ENCODE peak calls at places on chromosome 3, in six cellular contexts. X is CD8-positive, alpha-beta memory T cell; R is WERI-Rb-1; P is CD8-positive, alpha-beta T cell; S is trophoblast cell; U is uterus. Z is an unnamed sample.

GRCh38 chr3:101995371-101996046 is 146.2 kb downstream of the NFKBIZ start:
- DNase-seq in X (no peak), R (no peak), P (no peak), S (peak; percentile 51), U (no peak), Z (no peak)

GRCh38 chr3:81713018-81713417 is 48.4 kb downstream of the GBE1 start:
- DNase-seq in X (no peak), R (no peak), P (no peak), S (no peak), U (no peak), Z (no peak)

GRCh38 chr3:121660356-121661171 is at the start of gene HCLS1:
- DNase-seq in X (peak; percentile 84), R (no peak), P (peak; percentile 71), S (peak; percentile 82), U (no peak), Z (no peak)

GRCh38 chr3:31312400-31312799 is 220.3 kb upstream of the STT3B start:
- DNase-seq in X (no peak), R (no peak), P (no peak), S (peak; percentile 37), U (no peak), Z (no peak)

GRCh38 chr3:82815417-82816058 is 1054.1 kb upstream of the GBE1 start:
- DNase-seq in X (no peak), R (no peak), P (no peak), S (no peak), U (no peak), Z (no peak)

GRCh38 chr3:134094491-134094890 is 64.8 kb upstream of the SLCO2A1 start:
- DNase-seq in X (no peak), R (no peak), P (no peak), S (peak; percentile 97), U (no peak), Z (no peak)

GRCh38 chr3:160003520-160004128 is 15.0 kb downstream of the IL12A start:
- DNase-seq in X (no peak), R (peak; percentile 75), P (peak; percentile 28), S (peak; percentile 68), U (no peak), Z (peak; percentile 78)

GRCh38 chr3:49339593-49339946 is 283 bp downstream of the USP4 start:
- DNase-seq in X (no peak), R (peak; percentile 60), P (peak; percentile 27), S (peak; percentile 48), U (peak; percentile 34), Z (peak; percentile 24)

GRCh38 chr3:159273608-159274007 is 471.8 kb downstream of the MFSD1 start:
- DNase-seq in X (no peak), R (no peak), P (no peak), S (peak; percentile 69), U (no peak), Z (peak; percentile 36)

GRCh38 chr3:104411760-104412159 is 954.9 kb upstream of the ALCAM start:
- DNase-seq in X (no peak), R (no peak), P (no peak), S (no peak), U (no peak), Z (no peak)

GRCh38 chr3:10205461-10206165 is 40.9 kb downstream of the IRAK2 start:
- DNase-seq in X (no peak), R (no peak), P (no peak), S (peak; percentile 90), U (peak; percentile 38), Z (peak; percentile 93)

GRCh38 chr3:38755130-38755529 is 60.9 kb downstream of the SCN10A start:
- DNase-seq in X (no peak), R (no peak), P (no peak), S (no peak), U (no peak), Z (no peak)

GRCh38 chr3:188574885-188575284 is 420.9 kb downstream of the LPP start:
- DNase-seq in X (no peak), R (no peak), P (no peak), S (no peak), U (no peak), Z (no peak)
- H3K4me3 ChIP-seq in X (no peak overlapping the region), R (no peak overlapping the region), P (no peak overlapping the region), S (no peak overlapping the region), U (no peak overlapping the region), Z (no peak overlapping the region)

DNA sequence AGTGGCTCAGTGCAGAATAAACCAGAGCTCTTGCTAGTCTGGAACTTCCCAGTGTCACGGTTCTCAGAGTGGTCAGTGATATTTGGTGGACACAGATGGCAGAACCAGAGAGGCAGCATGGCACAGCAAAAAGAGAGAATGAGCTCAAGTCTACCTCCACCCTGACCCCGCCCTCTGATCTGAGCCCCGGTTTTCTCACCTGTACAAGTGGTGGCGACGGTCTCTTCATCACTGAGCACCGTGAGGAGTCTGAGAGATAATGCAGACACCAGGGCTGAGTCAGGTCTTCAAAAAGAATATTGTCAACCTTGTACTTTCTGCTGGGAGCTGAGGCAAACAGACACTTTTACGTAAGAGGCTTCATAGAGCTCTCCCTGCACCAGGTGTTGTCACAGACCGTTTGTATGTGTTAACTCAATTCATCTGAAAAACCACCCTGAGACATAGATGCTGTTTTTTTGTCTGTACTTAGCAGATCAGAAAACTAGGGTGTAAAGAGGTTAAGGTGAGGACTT is 13.2 kb downstream of the FGD5 start:
- DNase-seq in X (no peak), R (no peak), P (no peak), S (no peak), U (no peak), Z (no peak)
- H3K27me3 ChIP-seq in X (no peaks in the 10 kb centered on the region), R (peaks cover 71% of the 10 kb centered on the region), P (no peaks in the 10 kb centered on the region), S (no peaks in the 10 kb centered on the region), U (no peaks in the 10 kb centered on the region), Z (peaks cover 2% of the 10 kb centered on the region)

DNA sequence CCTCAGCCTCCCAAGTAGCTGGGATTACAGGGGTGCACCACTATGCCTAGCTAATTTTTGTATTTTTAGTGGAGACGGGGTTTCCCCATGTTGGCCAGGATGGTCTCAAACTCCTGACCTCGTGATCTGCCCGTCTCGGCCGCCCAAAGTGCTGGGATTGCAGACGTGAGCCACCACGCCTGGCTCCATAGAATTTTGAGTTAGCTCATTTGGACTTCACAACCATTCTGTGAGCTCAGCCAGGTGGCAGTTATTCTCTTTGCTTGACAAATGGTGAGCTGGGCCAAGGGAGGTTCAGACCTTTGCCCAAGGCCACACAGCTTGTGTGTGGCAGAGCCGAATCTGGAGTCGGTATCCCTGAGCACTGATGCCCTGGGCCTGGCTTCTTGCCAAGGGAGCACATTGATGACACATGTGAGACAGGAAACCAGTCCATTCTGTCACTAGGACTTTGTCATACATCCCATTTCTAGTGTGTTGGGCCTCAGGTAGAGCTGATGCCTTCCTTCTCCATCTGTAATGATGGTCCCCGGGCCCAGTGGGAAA is 17.6 kb downstream of the PODXL2 start:
- DNase-seq in X (no peak), R (no peak), P (no peak), S (no peak), U (no peak), Z (no peak)
- H3K4me3 ChIP-seq in X (no peak overlapping the region), R (no peak overlapping the region), P (no peak overlapping the region), S (no peak overlapping the region), U (no peak overlapping the region), Z (no peak overlapping the region)

GRCh38 chr3:186107148-186108105 is 1.5 kb downstream of the ETV5 start:
- DNase-seq in X (peak; percentile 44), R (peak; percentile 60), P (peak; percentile 52), S (peak; percentile 76), U (peak; percentile 60), Z (peak; percentile 84)
- H3K27me3 ChIP-seq in X (peaks cover 64% of the 10 kb centered on the region), R (peaks cover 23% of the 10 kb centered on the region), P (peaks cover 40% of the 10 kb centered on the region), S (peaks cover 19% of the 10 kb centered on the region), U (no peaks in the 10 kb centered on the region), Z (no peaks in the 10 kb centered on the region)

GRCh38 chr3:190696777-190697501 is 165.6 kb downstream of the GMNC start:
- DNase-seq in X (no peak), R (no peak), P (no peak), S (peak; percentile 71), U (no peak), Z (no peak)
- H3K4me3 ChIP-seq in X (no peak overlapping the region), R (no peak overlapping the region), P (no peak overlapping the region), S (no peak overlapping the region), U (no peak overlapping the region), Z (no peak overlapping the region)

GRCh38 chr3:127260416-127260815 is 27.4 kb downstream of the PRR20G start:
- DNase-seq in X (no peak), R (no peak), P (no peak), S (no peak), U (no peak), Z (no peak)
- H3K27me3 ChIP-seq in X (no peaks in the 10 kb centered on the region), R (no peaks in the 10 kb centered on the region), P (no peaks in the 10 kb centered on the region), S (no peaks in the 10 kb centered on the region), U (no peaks in the 10 kb centered on the region), Z (no peaks in the 10 kb centered on the region)

GRCh38 chr3:190130037-190130436 is 9.3 kb upstream of the P3H2 start:
- DNase-seq in X (no peak), R (no peak), P (no peak), S (no peak), U (no peak), Z (no peak)
- H3K4me3 ChIP-seq in X (no peak overlapping the region), R (no peak overlapping the region), P (no peak overlapping the region), S (no peak overlapping the region), U (no peak overlapping the region), Z (no peak overlapping the region)

GRCh38 chr3:61687663-61688306 is 126.4 kb downstream of the PTPRG start:
- DNase-seq in X (no peak), R (peak; percentile 60), P (no peak), S (no peak), U (no peak), Z (no peak)
- H3K27me3 ChIP-seq in X (no peaks in the 10 kb centered on the region), R (no peaks in the 10 kb centered on the region), P (no peaks in the 10 kb centered on the region), S (no peaks in the 10 kb centered on the region), U (no peaks in the 10 kb centered on the region), Z (no peaks in the 10 kb centered on the region)

GRCh38 chr3:15638193-15638890 is 36.8 kb downstream of the BTD start:
- DNase-seq in X (no peak), R (no peak), P (no peak), S (no peak), U (no peak), Z (no peak)
- H3K4me3 ChIP-seq in X (no peak overlapping the region), R (no peak overlapping the region), P (no peak overlapping the region), S (no peak overlapping the region), U (no peak overlapping the region), Z (no peak overlapping the region)

DNA sequence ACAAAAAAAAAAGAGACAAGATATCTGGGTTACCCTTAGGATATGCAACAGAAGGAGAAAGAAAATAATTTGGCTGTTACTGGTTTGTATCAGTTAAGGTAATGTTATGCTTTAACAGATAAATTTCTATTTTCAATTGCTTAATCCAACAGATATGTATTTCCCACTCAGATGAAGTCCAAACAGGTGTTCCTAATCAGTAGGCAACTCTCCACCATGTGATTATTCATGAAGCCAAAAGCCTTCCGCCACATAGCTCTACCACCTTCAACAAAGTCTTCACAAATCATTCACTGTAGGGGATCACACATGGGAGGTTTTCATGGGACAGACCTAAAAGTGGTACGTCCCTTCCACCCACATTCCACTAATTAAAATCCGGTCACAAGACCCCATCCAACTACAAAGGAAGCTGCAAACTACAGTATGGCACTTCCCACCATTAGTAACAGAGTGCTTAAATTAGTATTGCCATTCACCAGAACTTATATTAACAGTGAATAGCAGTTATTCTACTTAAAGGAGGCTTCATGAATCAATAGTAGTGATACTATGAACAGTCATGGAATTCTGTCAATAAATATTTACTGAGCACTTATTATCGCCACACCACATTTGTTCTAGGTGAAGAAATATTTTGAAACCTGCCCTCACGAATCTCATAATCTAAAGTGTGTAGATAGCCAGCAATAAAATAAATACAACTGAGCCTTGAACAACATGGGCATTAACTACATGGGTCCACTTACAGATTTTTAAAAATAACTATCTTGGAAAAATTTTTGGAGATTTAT is 66.5 kb downstream of the SFMBT1 start:
- DNase-seq in X (no peak), R (no peak), P (no peak), S (no peak), U (no peak), Z (no peak)
- H3K27me3 ChIP-seq in X (no peaks in the 10 kb centered on the region), R (no peaks in the 10 kb centered on the region), P (no peaks in the 10 kb centered on the region), S (no peaks in the 10 kb centered on the region), U (no peaks in the 10 kb centered on the region), Z (no peaks in the 10 kb centered on the region)

Z was measured in MG63.